ENCODE peak calls at places on chromosomes 11 and 22, in four cellular contexts. One of them, this sample, is unnamed. For H3K4me1, the result is how much of the 10 kb centered on the place peaks cover.

GRCh38 chr22:17694752-17695151 is 56.2 kb downstream of the BCL2L13 start:
- DNase-seq in A549: no peak
- DNase-seq in PC-3: no peak
- DNase-seq in breast epithelium: no peak
- DNase-seq in this sample: no peak

GRCh38 chr11:44726278-44727113 is at the start of gene TSPAN18:
- DNase-seq in breast epithelium: no peak
- DNase-seq in PC-3: no peak
- DNase-seq in A549: no peak
- DNase-seq in this sample: no peak

GRCh38 chr11:5596611-5597201 is at the start of gene TRIM6:
- DNase-seq in breast epithelium: peak
- DNase-seq in A549: peak
- DNase-seq in PC-3: peak
- DNase-seq in this sample: peak

GRCh38 chr11:118275184-118275583 is 11.1 kb upstream of the MPZL2 start:
- DNase-seq in breast epithelium: no peak
- DNase-seq in PC-3: peak
- DNase-seq in A549: no peak
- DNase-seq in this sample: no peak

GRCh38 chr11:63274776-63275175 is 31.4 kb upstream of the SLC22A25 start:
- DNase-seq in breast epithelium: no peak
- DNase-seq in A549: peak
- DNase-seq in PC-3: peak
- DNase-seq in this sample: no peak

GRCh38 chr11:94147433-94147845 is 18.8 kb downstream of the PANX1 start:
- DNase-seq in breast epithelium: no peak
- DNase-seq in PC-3: no peak
- DNase-seq in A549: no peak
- DNase-seq in this sample: no peak

GRCh38 chr22:39661501-39661841 is 90.9 kb downstream of the CACNA1I start:
- DNase-seq in PC-3: no peak
- DNase-seq in breast epithelium: no peak
- DNase-seq in A549: no peak
- DNase-seq in this sample: no peak

GRCh38 chr11:48109046-48109666 is 107.5 kb upstream of the OR4B1 start:
- DNase-seq in breast epithelium: no peak
- DNase-seq in PC-3: peak
- DNase-seq in A549: peak
- DNase-seq in this sample: no peak

GRCh38 chr11:117909611-117910382 is 19.4 kb downstream of the TMPRSS13 start:
- DNase-seq in PC-3: no peak
- DNase-seq in A549: no peak
- DNase-seq in breast epithelium: no peak
- DNase-seq in this sample: no peak

GRCh38 chr11:59658036-59658435 is 10.8 kb downstream of the PATL1 start:
- DNase-seq in A549: no peak
- DNase-seq in PC-3: no peak
- DNase-seq in breast epithelium: no peak
- DNase-seq in this sample: no peak

GRCh38 chr22:21775061-21775460 is 39.5 kb upstream of the YPEL1 start:
- DNase-seq in A549: no peak
- DNase-seq in PC-3: no peak
- DNase-seq in breast epithelium: no peak
- DNase-seq in this sample: no peak

DNA sequence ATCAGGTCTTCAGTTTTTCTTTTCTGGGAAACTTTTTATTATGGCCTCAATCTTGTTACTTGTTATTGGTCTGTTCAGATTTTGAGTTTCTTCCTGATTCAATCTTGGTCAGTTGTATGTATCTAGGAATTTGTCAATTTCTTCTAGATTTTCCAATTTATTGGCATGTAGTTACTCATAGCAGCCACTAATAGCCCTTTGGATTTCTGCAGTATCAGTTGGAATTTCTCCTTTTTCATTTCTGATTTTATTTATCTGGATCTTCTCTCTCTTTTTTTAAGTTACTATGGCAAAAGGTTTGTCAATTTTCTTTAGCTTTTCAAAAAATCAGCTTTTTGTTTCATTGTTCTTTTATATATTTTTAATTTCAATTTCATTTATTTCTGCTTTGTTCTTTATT is 419.6 kb upstream of the KIRREL3 start:
- DNase-seq in A549: no peak
- DNase-seq in PC-3: no peak
- DNase-seq in breast epithelium: no peak
- DNase-seq in this sample: no peak
- TF ChIP-seq CTCF in A549: no peak
- TF ChIP-seq CTCF in PC-3: no peak
- TF ChIP-seq CTCF in breast epithelium: no peak
- TF ChIP-seq CTCF in this sample: no peak

GRCh38 chr11:67484847-67485311 is 2.1 kb downstream of the AIP start:
- DNase-seq in A549: no peak
- DNase-seq in PC-3: no peak
- DNase-seq in breast epithelium: no peak
- DNase-seq in this sample: no peak
- H3K27ac ChIP-seq in A549: no peak
- H3K27ac ChIP-seq in PC-3: no peak
- H3K27ac ChIP-seq in breast epithelium: no peak
- H3K27ac ChIP-seq in this sample: no peak

GRCh38 chr11:75317446-75318122 is 33.9 kb downstream of the ARRB1 start:
- DNase-seq in A549: no peak
- DNase-seq in PC-3: no peak
- DNase-seq in breast epithelium: no peak
- DNase-seq in this sample: no peak
- H3K4me1 ChIP-seq in A549: under half
- H3K4me1 ChIP-seq in PC-3: under half
- H3K4me1 ChIP-seq in breast epithelium: under half
- H3K4me1 ChIP-seq in this sample: half or more

DNA sequence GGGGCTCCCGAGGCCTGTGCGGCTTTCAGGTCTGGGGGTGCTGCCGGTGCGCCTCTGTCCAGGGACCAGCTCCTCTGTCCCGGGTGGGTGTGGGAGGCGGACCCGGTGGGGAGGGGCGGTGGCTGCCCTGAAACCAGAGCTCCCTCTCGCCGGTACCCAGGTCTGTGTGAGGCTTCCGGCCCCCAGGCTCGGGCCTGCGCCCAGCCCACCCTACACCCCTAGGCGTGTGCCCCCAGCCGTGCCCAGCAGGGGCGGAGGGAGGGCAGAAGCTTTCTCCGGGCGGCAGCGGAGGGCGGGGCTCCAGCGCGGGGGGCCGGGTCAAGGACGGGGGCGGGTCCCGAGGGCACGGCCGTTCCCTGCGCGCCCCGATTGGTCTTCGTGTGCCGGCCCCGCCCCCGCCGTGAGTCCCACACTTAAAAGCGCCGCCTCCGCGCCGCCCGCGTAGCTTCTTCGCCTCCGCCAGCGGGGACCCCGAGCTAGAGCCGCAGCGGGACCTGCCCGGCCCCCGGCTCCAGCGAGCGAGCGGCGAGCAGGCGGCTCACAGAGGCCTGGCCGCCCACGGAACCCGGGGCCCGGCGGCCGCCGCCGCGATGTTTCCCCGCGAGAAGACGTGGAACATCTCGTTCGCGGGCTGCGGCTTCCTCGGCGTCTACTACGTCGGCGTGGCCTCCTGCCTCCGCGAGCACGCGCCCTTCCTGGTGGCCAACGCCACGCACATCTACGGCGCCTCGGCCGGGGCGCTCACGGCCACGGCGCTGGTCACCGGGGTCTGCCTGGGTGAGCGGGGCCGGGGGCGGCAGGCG is 616 bp downstream of the PNPLA2 start:
- DNase-seq in A549: peak
- DNase-seq in breast epithelium: peak
- DNase-seq in PC-3: peak
- DNase-seq in this sample: peak
- TF ChIP-seq CTCF in A549: no peak
- TF ChIP-seq CTCF in breast epithelium: peak
- TF ChIP-seq CTCF in PC-3: no peak
- TF ChIP-seq CTCF in this sample: peak

GRCh38 chr11:12124306-12124705 is 13.9 kb downstream of the MICAL2 start:
- DNase-seq in PC-3: no peak
- DNase-seq in breast epithelium: no peak
- DNase-seq in A549: no peak
- DNase-seq in this sample: peak
- H3K27ac ChIP-seq in PC-3: no peak
- H3K27ac ChIP-seq in breast epithelium: peak
- H3K27ac ChIP-seq in A549: peak
- H3K27ac ChIP-seq in this sample: peak

GRCh38 chr22:41830174-41830573 is 2.7 kb upstream of the SREBF2 start:
- DNase-seq in breast epithelium: no peak
- DNase-seq in PC-3: no peak
- DNase-seq in A549: no peak
- DNase-seq in this sample: no peak

GRCh38 chr22:41832553-41833368 is at the start of gene SREBF2:
- DNase-seq in A549: peak
- DNase-seq in PC-3: peak
- DNase-seq in breast epithelium: peak
- DNase-seq in this sample: peak

GRCh38 chr22:41833369-41834004 is 582 bp downstream of the SREBF2 start:
- DNase-seq in breast epithelium: peak
- DNase-seq in PC-3: peak
- DNase-seq in A549: peak
- DNase-seq in this sample: peak

GRCh38 chr22:41831383-41831782 is 1.5 kb upstream of the SREBF2 start:
- DNase-seq in A549: no peak
- DNase-seq in breast epithelium: peak
- DNase-seq in PC-3: no peak
- DNase-seq in this sample: no peak

DNA sequence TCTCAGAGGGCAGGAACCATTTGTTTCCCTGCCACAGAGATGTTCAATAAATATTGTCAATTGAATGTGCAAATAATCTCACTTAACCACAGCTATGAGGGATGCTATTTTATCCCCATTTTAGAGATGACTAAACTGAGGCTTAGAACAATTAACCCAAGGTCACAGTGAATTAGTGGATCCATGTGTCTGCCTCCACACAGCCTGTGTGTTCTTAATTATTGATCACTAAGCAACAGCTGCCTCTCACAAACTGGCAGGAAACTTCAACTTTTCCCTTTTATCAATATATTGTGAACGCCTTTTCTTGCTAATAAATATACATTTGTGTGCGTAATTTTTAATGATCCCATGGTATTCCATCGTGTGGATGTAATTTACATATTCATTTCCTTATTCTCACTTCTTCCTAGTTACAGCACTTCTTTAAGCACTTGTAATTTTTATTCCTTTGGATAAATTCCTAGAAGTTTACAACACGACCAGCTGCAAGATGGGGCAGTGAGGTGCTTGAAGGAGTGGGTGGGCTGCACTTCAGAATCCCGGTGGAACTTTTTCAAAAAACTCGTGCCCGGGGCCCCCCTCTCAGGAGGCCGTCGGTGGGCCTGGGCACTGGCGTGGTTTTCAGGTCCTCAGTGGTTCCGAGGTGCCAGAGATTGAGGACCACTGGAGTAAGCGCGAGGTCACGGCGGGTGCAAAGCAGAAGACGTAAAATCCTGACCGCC is 915 bp upstream of the SREBF2 start:
- DNase-seq in A549: no peak
- DNase-seq in PC-3: no peak
- DNase-seq in breast epithelium: no peak
- DNase-seq in this sample: no peak
- H3K4me1 ChIP-seq in A549: under half
- H3K4me1 ChIP-seq in PC-3: under half
- H3K4me1 ChIP-seq in breast epithelium: under half
- H3K4me1 ChIP-seq in this sample: under half

GRCh38 chr11:100676901-100677300 is 10.2 kb upstream of the ARHGAP42 start:
- DNase-seq in PC-3: no peak
- DNase-seq in breast epithelium: no peak
- DNase-seq in A549: peak
- DNase-seq in this sample: no peak
- TF ChIP-seq CTCF in PC-3: no peak
- TF ChIP-seq CTCF in breast epithelium: no peak
- TF ChIP-seq CTCF in A549: no peak
- TF ChIP-seq CTCF in this sample: no peak

This sample was measured in upper lobe of right lung.